ENCODE peak calls at places on chromosomes 6 and 20, in four cellular contexts. One of them, this sample, is unnamed.

GRCh38 chr20:64160536-64161495 is 3.4 kb upstream of the MYT1 start:
- DNase-seq in coronary artery: no peak
- DNase-seq in IMR-90: no peak
- DNase-seq in PC-3: no peak
- DNase-seq in this sample: no peak

GRCh38 chr6:55918639-55919038 is 43.2 kb upstream of the BMP5 start:
- DNase-seq in coronary artery: no peak
- DNase-seq in IMR-90: peak
- DNase-seq in PC-3: peak
- DNase-seq in this sample: no peak

GRCh38 chr20:32603046-32603726 is 18.1 kb upstream of the NOL4L start:
- DNase-seq in IMR-90: no peak
- DNase-seq in coronary artery: no peak
- DNase-seq in PC-3: no peak
- DNase-seq in this sample: no peak

GRCh38 chr6:47047479-47048411 is 5.6 kb upstream of the ADGRF1 start:
- DNase-seq in coronary artery: no peak
- DNase-seq in PC-3: peak
- DNase-seq in IMR-90: peak
- DNase-seq in this sample: no peak

GRCh38 chr20:19435820-19436219 is 223.4 kb downstream of the SLC24A3 start:
- DNase-seq in PC-3: no peak
- DNase-seq in coronary artery: no peak
- DNase-seq in IMR-90: no peak
- DNase-seq in this sample: no peak

GRCh38 chr6:87484491-87484890 is 11.7 kb downstream of the SLC35A1 start:
- DNase-seq in IMR-90: no peak
- DNase-seq in coronary artery: no peak
- DNase-seq in PC-3: peak
- DNase-seq in this sample: no peak

GRCh38 chr20:9051508-9051907 is 17.4 kb upstream of the PLCB4 start:
- DNase-seq in PC-3: peak
- DNase-seq in IMR-90: peak
- DNase-seq in coronary artery: no peak
- DNase-seq in this sample: peak

GRCh38 chr6:36025932-36026327 is 1.5 kb upstream of the SLC26A8 start:
- DNase-seq in coronary artery: no peak
- DNase-seq in PC-3: peak
- DNase-seq in IMR-90: peak
- DNase-seq in this sample: no peak

GRCh38 chr6:69861986-69862385 is 4.4 kb upstream of the COL19A1 start:
- DNase-seq in IMR-90: no peak
- DNase-seq in PC-3: no peak
- DNase-seq in coronary artery: no peak
- DNase-seq in this sample: no peak

GRCh38 chr6:56843476-56844349 is 111.2 kb upstream of the BEND6 start:
- DNase-seq in PC-3: peak
- DNase-seq in coronary artery: peak
- DNase-seq in IMR-90: peak
- DNase-seq in this sample: no peak

GRCh38 chr6:122781716-122782115 is 2.2 kb downstream of the FABP7 start:
- DNase-seq in PC-3: no peak
- DNase-seq in coronary artery: no peak
- DNase-seq in IMR-90: no peak
- DNase-seq in this sample: no peak

GRCh38 chr20:41436679-41437078 is 70.1 kb upstream of the EMILIN3 start:
- DNase-seq in IMR-90: peak
- DNase-seq in coronary artery: no peak
- DNase-seq in PC-3: peak
- DNase-seq in this sample: no peak

GRCh38 chr6:958531-958930 is 265.6 kb upstream of the EXOC2 start:
- DNase-seq in coronary artery: no peak
- DNase-seq in IMR-90: peak
- DNase-seq in PC-3: peak
- DNase-seq in this sample: no peak

GRCh38 chr20:19758888-19759331 is 852 bp downstream of the RIN2 start:
- DNase-seq in coronary artery: no peak
- DNase-seq in IMR-90: no peak
- DNase-seq in PC-3: peak
- DNase-seq in this sample: no peak

GRCh38 chr6:144416773-144417172 is 131.6 kb downstream of the UTRN start:
- DNase-seq in IMR-90: peak
- DNase-seq in PC-3: peak
- DNase-seq in coronary artery: no peak
- DNase-seq in this sample: no peak

GRCh38 chr6:1437553-1438406 is 48.4 kb downstream of the FOXF2 start:
- DNase-seq in coronary artery: no peak
- DNase-seq in IMR-90: no peak
- DNase-seq in PC-3: no peak
- DNase-seq in this sample: no peak

GRCh38 chr6:5457036-5457435 is 195.7 kb downstream of the FARS2 start:
- DNase-seq in IMR-90: peak
- DNase-seq in PC-3: peak
- DNase-seq in coronary artery: no peak
- DNase-seq in this sample: no peak

GRCh38 chr6:110509617-110510231 is 33.3 kb upstream of the SLC22A16 start:
- DNase-seq in PC-3: peak
- DNase-seq in IMR-90: peak
- DNase-seq in coronary artery: no peak
- DNase-seq in this sample: peak

GRCh38 chr6:39812496-39812852 is 20.3 kb downstream of the DAAM2 start:
- DNase-seq in coronary artery: no peak
- DNase-seq in PC-3: no peak
- DNase-seq in IMR-90: no peak
- DNase-seq in this sample: no peak

GRCh38 chr6:106530502-106530901 is 98.8 kb downstream of the RTN4IP1 start:
- DNase-seq in coronary artery: no peak
- DNase-seq in IMR-90: peak
- DNase-seq in PC-3: no peak
- DNase-seq in this sample: no peak

GRCh38 chr6:16319813-16320532 is 81.6 kb downstream of the GMPR start:
- DNase-seq in IMR-90: peak
- DNase-seq in PC-3: peak
- DNase-seq in coronary artery: peak
- DNase-seq in this sample: no peak

GRCh38 chr6:34583461-34583860 is 27.3 kb upstream of the SPDEF start:
- DNase-seq in PC-3: no peak
- DNase-seq in coronary artery: no peak
- DNase-seq in IMR-90: no peak
- DNase-seq in this sample: no peak

GRCh38 chr20:55528482-55528881 is 476.8 kb downstream of the CBLN4 start:
- DNase-seq in IMR-90: no peak
- DNase-seq in coronary artery: no peak
- DNase-seq in PC-3: no peak
- DNase-seq in this sample: no peak

GRCh38 chr6:52361347-52361944 is 505 bp upstream of the PAQR8 start:
- DNase-seq in PC-3: no peak
- DNase-seq in coronary artery: no peak
- DNase-seq in IMR-90: peak
- DNase-seq in this sample: no peak

GRCh38 chr20:44031001-44031574 is 116.4 kb downstream of the TOX2 start:
- DNase-seq in IMR-90: no peak
- DNase-seq in PC-3: no peak
- DNase-seq in coronary artery: peak
- DNase-seq in this sample: no peak

GRCh38 chr6:13273202-13273930 is 55.0 kb downstream of the TBC1D7 start:
- DNase-seq in PC-3: no peak
- DNase-seq in IMR-90: no peak
- DNase-seq in coronary artery: no peak
- DNase-seq in this sample: no peak

GRCh38 chr6:34602318-34603111 is 46.4 kb upstream of the SPDEF start:
- DNase-seq in PC-3: peak
- DNase-seq in coronary artery: no peak
- DNase-seq in IMR-90: peak
- DNase-seq in this sample: peak

GRCh38 chr20:32610897-32611218 is 25.7 kb upstream of the NOL4L start:
- DNase-seq in IMR-90: no peak
- DNase-seq in coronary artery: no peak
- DNase-seq in PC-3: no peak
- DNase-seq in this sample: no peak

GRCh38 chr20:19433371-19434316 is 221.2 kb downstream of the SLC24A3 start:
- DNase-seq in coronary artery: no peak
- DNase-seq in PC-3: no peak
- DNase-seq in IMR-90: no peak
- DNase-seq in this sample: no peak

GRCh38 chr6:49935387-49935786 is 28.6 kb downstream of the DEFB114 start:
- DNase-seq in PC-3: no peak
- DNase-seq in coronary artery: no peak
- DNase-seq in IMR-90: no peak
- DNase-seq in this sample: no peak

GRCh38 chr6:166543603-166544293 is 42.7 kb downstream of the RAMACL start:
- DNase-seq in IMR-90: no peak
- DNase-seq in PC-3: no peak
- DNase-seq in coronary artery: no peak
- DNase-seq in this sample: no peak

GRCh38 chr6:169454872-169455204 is 201.2 kb upstream of the THBS2 start:
- DNase-seq in coronary artery: no peak
- DNase-seq in IMR-90: no peak
- DNase-seq in PC-3: no peak
- DNase-seq in this sample: no peak
- TF ChIP-seq CTCF in coronary artery: no peak
- TF ChIP-seq CTCF in IMR-90: no peak
- TF ChIP-seq CTCF in PC-3: no peak
- TF ChIP-seq CTCF in this sample: no peak

DNA sequence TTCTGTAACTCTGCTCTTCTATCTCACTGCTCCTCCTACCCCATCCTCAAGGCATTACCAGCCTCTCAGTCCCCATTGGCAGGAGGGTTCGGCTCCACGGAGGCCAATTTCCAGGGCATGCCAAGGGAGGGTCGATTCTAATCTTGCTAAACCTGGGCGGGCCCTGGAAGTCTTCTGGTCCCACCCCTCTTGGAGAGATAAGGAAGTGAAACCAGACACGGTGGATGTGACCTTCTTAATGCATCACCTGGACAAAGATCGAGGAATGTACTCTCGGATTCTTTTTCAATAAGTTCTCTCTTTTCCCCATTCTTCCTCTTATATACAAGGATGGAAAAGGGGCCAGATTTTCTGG is 112.3 kb upstream of the ARMC2 start:
- DNase-seq in IMR-90: no peak
- DNase-seq in coronary artery: peak
- DNase-seq in PC-3: no peak
- DNase-seq in this sample: no peak
- H3K4me3 ChIP-seq in IMR-90: no peak
- H3K4me3 ChIP-seq in coronary artery: no peak
- H3K4me3 ChIP-seq in PC-3: no peak
- H3K4me3 ChIP-seq in this sample: no peak

GRCh38 chr6:43045371-43045930 is 8.2 kb downstream of the CUL7 start:
- DNase-seq in IMR-90: no peak
- DNase-seq in PC-3: no peak
- DNase-seq in coronary artery: no peak
- DNase-seq in this sample: no peak
- TF ChIP-seq CTCF in IMR-90: no peak
- TF ChIP-seq CTCF in PC-3: no peak
- TF ChIP-seq CTCF in coronary artery: no peak
- TF ChIP-seq CTCF in this sample: no peak

GRCh38 chr20:49279677-49280462 is 2.0 kb upstream of the ZNFX1 start:
- DNase-seq in coronary artery: no peak
- DNase-seq in IMR-90: no peak
- DNase-seq in PC-3: no peak
- DNase-seq in this sample: no peak

GRCh38 chr20:49281059-49281912 is 3.4 kb upstream of the ZNFX1 start:
- DNase-seq in PC-3: peak
- DNase-seq in coronary artery: no peak
- DNase-seq in IMR-90: no peak
- DNase-seq in this sample: no peak

GRCh38 chr20:49278817-49279676 is 1.2 kb upstream of the ZNFX1 start:
- DNase-seq in coronary artery: no peak
- DNase-seq in PC-3: no peak
- DNase-seq in IMR-90: no peak
- DNase-seq in this sample: no peak

GRCh38 chr20:49281913-49282467 is 4.1 kb upstream of the ZNFX1 start:
- DNase-seq in coronary artery: no peak
- DNase-seq in PC-3: no peak
- DNase-seq in IMR-90: no peak
- DNase-seq in this sample: no peak

DNA sequence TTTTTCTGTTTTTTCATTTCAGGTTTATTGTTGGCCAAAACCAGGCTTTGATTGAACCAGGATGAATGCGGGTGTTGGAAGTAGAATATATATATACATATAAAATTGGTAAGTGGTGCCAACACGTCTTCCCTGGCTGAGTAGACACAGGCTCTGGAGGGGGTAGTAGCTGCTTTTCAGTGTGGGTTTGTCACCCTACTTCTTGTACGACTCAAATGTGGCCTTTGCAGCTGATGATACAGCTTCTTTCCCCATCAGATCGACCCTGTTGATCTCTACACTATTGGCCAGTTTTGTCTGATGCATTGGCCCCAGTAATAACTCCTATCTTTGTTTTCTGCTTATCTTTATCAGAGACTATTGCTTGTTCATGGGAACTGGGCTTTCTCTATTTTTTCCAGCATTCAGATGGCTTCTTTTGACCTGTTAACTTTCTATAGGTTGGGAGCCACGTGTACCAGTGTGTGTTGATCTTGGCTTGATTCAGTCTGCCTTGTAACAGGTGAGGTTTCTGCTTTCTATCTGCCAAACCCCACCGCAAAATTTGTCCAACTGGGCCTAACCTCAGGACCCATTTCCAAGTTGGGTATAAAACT is 2.7 kb upstream of the ZNFX1 start:
- DNase-seq in PC-3: no peak
- DNase-seq in IMR-90: no peak
- DNase-seq in coronary artery: no peak
- DNase-seq in this sample: no peak
- H3K4me3 ChIP-seq in PC-3: peak
- H3K4me3 ChIP-seq in IMR-90: peak
- H3K4me3 ChIP-seq in coronary artery: peak
- H3K4me3 ChIP-seq in this sample: peak

GRCh38 chr6:3750324-3751018 is 1.0 kb downstream of the PXDC1 start:
- DNase-seq in coronary artery: peak
- DNase-seq in PC-3: peak
- DNase-seq in IMR-90: peak
- DNase-seq in this sample: no peak
- TF ChIP-seq CTCF in coronary artery: no peak
- TF ChIP-seq CTCF in PC-3: no peak
- TF ChIP-seq CTCF in IMR-90: no peak
- TF ChIP-seq CTCF in this sample: no peak

GRCh38 chr6:113856571-113857564 is at the start of gene MARCKS:
- DNase-seq in coronary artery: peak
- DNase-seq in PC-3: peak
- DNase-seq in IMR-90: peak
- DNase-seq in this sample: no peak

GRCh38 chr6:113857565-113858066 is 471 bp downstream of the MARCKS start:
- DNase-seq in coronary artery: peak
- DNase-seq in PC-3: no peak
- DNase-seq in IMR-90: no peak
- DNase-seq in this sample: no peak

GRCh38 chr6:113854531-113855499 is 2.3 kb upstream of the MARCKS start:
- DNase-seq in IMR-90: peak
- DNase-seq in PC-3: peak
- DNase-seq in coronary artery: peak
- DNase-seq in this sample: no peak

GRCh38 chr6:113855500-113856010 is 1.6 kb upstream of the MARCKS start:
- DNase-seq in coronary artery: peak
- DNase-seq in IMR-90: peak
- DNase-seq in PC-3: peak
- DNase-seq in this sample: no peak

GRCh38 chr6:113856011-113856551 is 1.1 kb upstream of the MARCKS start:
- DNase-seq in PC-3: peak
- DNase-seq in IMR-90: peak
- DNase-seq in coronary artery: no peak
- DNase-seq in this sample: no peak
- H3K4me3 ChIP-seq in PC-3: peak
- H3K4me3 ChIP-seq in IMR-90: peak
- H3K4me3 ChIP-seq in coronary artery: peak
- H3K4me3 ChIP-seq in this sample: peak

GRCh38 chr20:10647471-10647870 is 26.3 kb downstream of the JAG1 start:
- DNase-seq in PC-3: peak
- DNase-seq in coronary artery: peak
- DNase-seq in IMR-90: no peak
- DNase-seq in this sample: no peak
- TF ChIP-seq CTCF in PC-3: peak
- TF ChIP-seq CTCF in coronary artery: no peak
- TF ChIP-seq CTCF in IMR-90: no peak
- TF ChIP-seq CTCF in this sample: peak